ENCODE peak calls at places on chromosome X, in eight cellular contexts. X, B, P, R, L, C, I and E are unnamed samples.
A peak's percentile ranks its signal among the peaks of the same experiment; 100 is the strongest.

GRCh38 chrX:9532349-9532748 is 67.5 kb downstream of the TBL1X start:
- DNase-seq in X (no peak), B (no peak), P (no peak), R (no peak), L (no peak), C (peak; percentile 33), I (peak; percentile 51), E (peak; percentile 44)

GRCh38 chrX:11944486-11944885 is 186.4 kb downstream of the MSL3 start:
- DNase-seq in X (peak; percentile 58), B (peak; percentile 6), P (peak; percentile 72), R (peak; percentile 9), L (peak; percentile 8), C (peak; percentile 39), I (peak; percentile 76), E (peak; percentile 48)

GRCh38 chrX:40437348-40437747 is 143.4 kb upstream of the ATP6AP2 start:
- DNase-seq in X (no peak), B (no peak), P (no peak), R (no peak), L (no peak), C (no peak), I (no peak), E (no peak)

GRCh38 chrX:140050906-140051305 is 85.6 kb upstream of the CXorf66 start:
- DNase-seq in X (no peak), B (no peak), P (peak; percentile 14), R (no peak), L (no peak), C (no peak), I (peak; percentile 30), E (no peak)

GRCh38 chrX:130654409-130654970 is 248.5 kb downstream of the ENOX2 start:
- DNase-seq in X (no peak), B (no peak), P (no peak), R (no peak), L (no peak), C (peak; percentile 18), I (peak; percentile 16), E (no peak)

GRCh38 chrX:96394566-96394965 is 290.1 kb upstream of the DIAPH2 start:
- DNase-seq in X (no peak), B (no peak), P (no peak), R (no peak), L (no peak), C (no peak), I (peak; percentile 10), E (peak; percentile 26)

GRCh38 chrX:47234583-47234982 is 1.8 kb downstream of the USP11 start:
- DNase-seq in X (no peak), B (no peak), P (no peak), R (no peak), L (no peak), C (no peak), I (no peak), E (no peak)

GRCh38 chrX:153636716-153637115 is 10.3 kb upstream of the DUSP9 start:
- DNase-seq in X (no peak), B (no peak), P (no peak), R (no peak), L (no peak), C (no peak), I (no peak), E (no peak)

GRCh38 chrX:118345401-118346257 is at the start of gene WDR44:
- DNase-seq in X (peak; percentile 90), B (peak; percentile 93), P (peak; percentile 97), R (peak; percentile 61), L (peak; percentile 94), C (peak; percentile 85), I (peak; percentile 96), E (peak; percentile 88)

GRCh38 chrX:56025872-56026571 is 206.1 kb upstream of the KLF8 start:
- DNase-seq in X (no peak), B (no peak), P (no peak), R (no peak), L (no peak), C (no peak), I (no peak), E (no peak)

GRCh38 chrX:33968611-33969010 is 163.5 kb downstream of the FAM47A start:
- DNase-seq in X (no peak), B (no peak), P (no peak), R (no peak), L (no peak), C (no peak), I (no peak), E (no peak)

GRCh38 chrX:55340896-55341433 is 76.2 kb upstream of the PAGE3 start:
- DNase-seq in X (no peak), B (no peak), P (no peak), R (no peak), L (peak; percentile 3), C (no peak), I (no peak), E (no peak)

GRCh38 chrX:56232221-56233082 is at the start of gene KLF8:
- DNase-seq in X (peak; percentile 50), B (peak; percentile 26), P (peak; percentile 9), R (no peak), L (no peak), C (no peak), I (no peak), E (no peak)

GRCh38 chrX:109839694-109840358 is 106.8 kb upstream of the ACSL4 start:
- DNase-seq in X (peak; percentile 31), B (no peak), P (peak; percentile 51), R (no peak), L (no peak), C (peak; percentile 40), I (peak; percentile 69), E (peak; percentile 63)

GRCh38 chrX:21996872-21997271 is 35.3 kb upstream of the PHEX start:
- DNase-seq in X (no peak), B (no peak), P (no peak), R (no peak), L (no peak), C (peak; percentile 38), I (peak; percentile 79), E (peak; percentile 20)

GRCh38 chrX:17876135-17876534 is 15.0 kb upstream of the RAI2 start:
- DNase-seq in X (no peak), B (no peak), P (peak; percentile 6), R (no peak), L (no peak), C (no peak), I (no peak), E (no peak)

GRCh38 chrX:151384807-151385206 is 12.2 kb upstream of the VMA21 start:
- DNase-seq in X (no peak), B (no peak), P (peak; percentile 68), R (no peak), L (no peak), C (no peak), I (no peak), E (no peak)

GRCh38 chrX:69357293-69357692 is 146.8 kb upstream of the NALF2 start:
- DNase-seq in X (no peak), B (no peak), P (peak; percentile 27), R (no peak), L (no peak), C (no peak), I (no peak), E (no peak)

GRCh38 chrX:40871385-40872082 is 136.2 kb upstream of the MED14 start:
- DNase-seq in X (no peak), B (no peak), P (peak; percentile 30), R (peak; percentile 3), L (no peak), C (peak; percentile 37), I (peak; percentile 69), E (no peak)

GRCh38 chrX:34884693-34885277 is 57.8 kb upstream of the FAM47B start:
- DNase-seq in X (no peak), B (no peak), P (no peak), R (no peak), L (no peak), C (peak; percentile 81), I (peak; percentile 90), E (peak; percentile 71)

GRCh38 chrX:72305286-72306084 is at the start of gene CITED1:
- DNase-seq in X (peak; percentile 20), B (no peak), P (peak; percentile 75), R (no peak), L (no peak), C (no peak), I (no peak), E (no peak)

GRCh38 chrX:105314468-105314867 is 94.0 kb upstream of the TEX13A start:
- DNase-seq in X (no peak), B (no peak), P (no peak), R (no peak), L (no peak), C (peak; percentile 26), I (peak; percentile 49), E (peak; percentile 6)